ENCODE peak calls at places on chromosomes 1 and 21, in six cellular contexts. One of them, this sample, is unnamed.

GRCh38 chr1:152566681-152567080 is at the start of gene LCE3E:
- DNase-seq in esophagus muscularis mucosa: no peak
- DNase-seq in CD8-positive, alpha-beta T cell: no peak
- DNase-seq in foreskin keratinocyte: peak
- DNase-seq in A549: no peak
- DNase-seq in tibial nerve: no peak
- DNase-seq in this sample: no peak

GRCh38 chr1:164611754-164612642 is 53.0 kb downstream of the PBX1 start:
- DNase-seq in esophagus muscularis mucosa: no peak
- DNase-seq in CD8-positive, alpha-beta T cell: no peak
- DNase-seq in foreskin keratinocyte: peak
- DNase-seq in A549: peak
- DNase-seq in tibial nerve: no peak
- DNase-seq in this sample: no peak

GRCh38 chr1:243433737-243434370 is 178.0 kb downstream of the SDCCAG8 start:
- DNase-seq in esophagus muscularis mucosa: no peak
- DNase-seq in CD8-positive, alpha-beta T cell: no peak
- DNase-seq in foreskin keratinocyte: no peak
- DNase-seq in A549: no peak
- DNase-seq in tibial nerve: no peak
- DNase-seq in this sample: no peak

GRCh38 chr1:29635501-29636263 is 399.4 kb downstream of the PTPRU start:
- DNase-seq in esophagus muscularis mucosa: no peak
- DNase-seq in CD8-positive, alpha-beta T cell: no peak
- DNase-seq in foreskin keratinocyte: no peak
- DNase-seq in A549: no peak
- DNase-seq in tibial nerve: no peak
- DNase-seq in this sample: no peak

GRCh38 chr21:40623550-40623949 is 223.4 kb downstream of the DSCAM start:
- DNase-seq in esophagus muscularis mucosa: no peak
- DNase-seq in CD8-positive, alpha-beta T cell: no peak
- DNase-seq in foreskin keratinocyte: no peak
- DNase-seq in A549: no peak
- DNase-seq in tibial nerve: no peak
- DNase-seq in this sample: no peak

GRCh38 chr1:246827396-246827795 is 103.2 kb downstream of the SCCPDH start:
- DNase-seq in esophagus muscularis mucosa: no peak
- DNase-seq in CD8-positive, alpha-beta T cell: no peak
- DNase-seq in foreskin keratinocyte: peak
- DNase-seq in A549: no peak
- DNase-seq in tibial nerve: no peak
- DNase-seq in this sample: no peak

GRCh38 chr1:110674337-110675059 is at the start of gene KCNA3:
- DNase-seq in esophagus muscularis mucosa: no peak
- DNase-seq in CD8-positive, alpha-beta T cell: peak
- DNase-seq in foreskin keratinocyte: no peak
- DNase-seq in A549: no peak
- DNase-seq in tibial nerve: no peak
- DNase-seq in this sample: peak

GRCh38 chr1:36966242-36966641 is 68.1 kb downstream of the GRIK3 start:
- DNase-seq in esophagus muscularis mucosa: no peak
- DNase-seq in CD8-positive, alpha-beta T cell: no peak
- DNase-seq in foreskin keratinocyte: no peak
- DNase-seq in A549: no peak
- DNase-seq in tibial nerve: no peak
- DNase-seq in this sample: no peak

GRCh38 chr1:183024352-183025337 is 1.4 kb downstream of the LAMC1 start:
- DNase-seq in esophagus muscularis mucosa: no peak
- DNase-seq in CD8-positive, alpha-beta T cell: no peak
- DNase-seq in foreskin keratinocyte: no peak
- DNase-seq in A549: no peak
- DNase-seq in tibial nerve: no peak
- DNase-seq in this sample: no peak

GRCh38 chr21:38927776-38928175 is 122.0 kb downstream of the ETS2 start:
- DNase-seq in esophagus muscularis mucosa: no peak
- DNase-seq in CD8-positive, alpha-beta T cell: no peak
- DNase-seq in foreskin keratinocyte: no peak
- DNase-seq in A549: no peak
- DNase-seq in tibial nerve: no peak
- DNase-seq in this sample: no peak

GRCh38 chr21:25565272-25566199 is 41.7 kb downstream of the MRPL39 start:
- DNase-seq in esophagus muscularis mucosa: no peak
- DNase-seq in CD8-positive, alpha-beta T cell: no peak
- DNase-seq in foreskin keratinocyte: no peak
- DNase-seq in A549: no peak
- DNase-seq in tibial nerve: no peak
- DNase-seq in this sample: no peak

GRCh38 chr1:50106095-50106761 is 2.5 kb upstream of the ELAVL4 start:
- DNase-seq in esophagus muscularis mucosa: peak
- DNase-seq in CD8-positive, alpha-beta T cell: no peak
- DNase-seq in foreskin keratinocyte: no peak
- DNase-seq in A549: no peak
- DNase-seq in tibial nerve: no peak
- DNase-seq in this sample: no peak

GRCh38 chr1:115302390-115302961 is 35.6 kb downstream of the NGF start:
- DNase-seq in esophagus muscularis mucosa: no peak
- DNase-seq in CD8-positive, alpha-beta T cell: no peak
- DNase-seq in foreskin keratinocyte: peak
- DNase-seq in A549: no peak
- DNase-seq in tibial nerve: peak
- DNase-seq in this sample: no peak

GRCh38 chr1:184947497-184948256 is 26.6 kb downstream of the NIBAN1 start:
- DNase-seq in esophagus muscularis mucosa: peak
- DNase-seq in CD8-positive, alpha-beta T cell: no peak
- DNase-seq in foreskin keratinocyte: no peak
- DNase-seq in A549: no peak
- DNase-seq in tibial nerve: no peak
- DNase-seq in this sample: no peak

GRCh38 chr1:61711969-61712368 is 13.0 kb downstream of the TM2D1 start:
- DNase-seq in esophagus muscularis mucosa: no peak
- DNase-seq in CD8-positive, alpha-beta T cell: no peak
- DNase-seq in foreskin keratinocyte: no peak
- DNase-seq in A549: no peak
- DNase-seq in tibial nerve: no peak
- DNase-seq in this sample: no peak

GRCh38 chr1:59242345-59242744 is 54.5 kb upstream of the FGGY start:
- DNase-seq in esophagus muscularis mucosa: no peak
- DNase-seq in CD8-positive, alpha-beta T cell: no peak
- DNase-seq in foreskin keratinocyte: no peak
- DNase-seq in A549: no peak
- DNase-seq in tibial nerve: no peak
- DNase-seq in this sample: no peak

GRCh38 chr1:190126728-190127127 is 350.9 kb downstream of the BRINP3 start:
- DNase-seq in esophagus muscularis mucosa: no peak
- DNase-seq in CD8-positive, alpha-beta T cell: no peak
- DNase-seq in foreskin keratinocyte: no peak
- DNase-seq in A549: no peak
- DNase-seq in tibial nerve: no peak
- DNase-seq in this sample: no peak

GRCh38 chr1:205077934-205078311 is 6.3 kb downstream of the TMEM81 start:
- DNase-seq in esophagus muscularis mucosa: no peak
- DNase-seq in CD8-positive, alpha-beta T cell: no peak
- DNase-seq in foreskin keratinocyte: no peak
- DNase-seq in A549: no peak
- DNase-seq in tibial nerve: no peak
- DNase-seq in this sample: no peak

GRCh38 chr1:218624051-218624450 is 278.9 kb downstream of the TGFB2 start:
- DNase-seq in esophagus muscularis mucosa: no peak
- DNase-seq in CD8-positive, alpha-beta T cell: no peak
- DNase-seq in foreskin keratinocyte: no peak
- DNase-seq in A549: no peak
- DNase-seq in tibial nerve: no peak
- DNase-seq in this sample: no peak

GRCh38 chr1:101081496-101082282 is 56.1 kb upstream of the DPH5 start:
- DNase-seq in esophagus muscularis mucosa: no peak
- DNase-seq in CD8-positive, alpha-beta T cell: peak
- DNase-seq in foreskin keratinocyte: no peak
- DNase-seq in A549: no peak
- DNase-seq in tibial nerve: no peak
- DNase-seq in this sample: peak

GRCh38 chr1:36861380-36861779 is 172.9 kb downstream of the GRIK3 start:
- DNase-seq in esophagus muscularis mucosa: no peak
- DNase-seq in CD8-positive, alpha-beta T cell: no peak
- DNase-seq in foreskin keratinocyte: no peak
- DNase-seq in A549: no peak
- DNase-seq in tibial nerve: no peak
- DNase-seq in this sample: no peak

GRCh38 chr21:43012596-43012995 is 38.2 kb downstream of the PKNOX1 start:
- DNase-seq in esophagus muscularis mucosa: no peak
- DNase-seq in CD8-positive, alpha-beta T cell: no peak
- DNase-seq in foreskin keratinocyte: peak
- DNase-seq in A549: no peak
- DNase-seq in tibial nerve: no peak
- DNase-seq in this sample: no peak

GRCh38 chr21:35810431-35810970 is 249.8 kb downstream of the SETD4 start:
- DNase-seq in esophagus muscularis mucosa: no peak
- DNase-seq in CD8-positive, alpha-beta T cell: no peak
- DNase-seq in foreskin keratinocyte: no peak
- DNase-seq in A549: no peak
- DNase-seq in tibial nerve: no peak
- DNase-seq in this sample: no peak

GRCh38 chr1:190320952-190321351 is 156.7 kb downstream of the BRINP3 start:
- DNase-seq in esophagus muscularis mucosa: no peak
- DNase-seq in CD8-positive, alpha-beta T cell: no peak
- DNase-seq in foreskin keratinocyte: no peak
- DNase-seq in A549: peak
- DNase-seq in tibial nerve: no peak
- DNase-seq in this sample: no peak

GRCh38 chr1:152112101-152112884 is 3.0 kb downstream of the TCHH start:
- DNase-seq in esophagus muscularis mucosa: no peak
- DNase-seq in CD8-positive, alpha-beta T cell: no peak
- DNase-seq in foreskin keratinocyte: no peak
- DNase-seq in A549: peak
- DNase-seq in tibial nerve: no peak
- DNase-seq in this sample: no peak

GRCh38 chr1:31598980-31599379 is 18.5 kb upstream of the HCRTR1 start:
- DNase-seq in esophagus muscularis mucosa: no peak
- DNase-seq in CD8-positive, alpha-beta T cell: no peak
- DNase-seq in foreskin keratinocyte: no peak
- DNase-seq in A549: no peak
- DNase-seq in tibial nerve: no peak
- DNase-seq in this sample: no peak

GRCh38 chr1:33169290-33170055 is 12.4 kb downstream of the TRIM62 start:
- DNase-seq in esophagus muscularis mucosa: no peak
- DNase-seq in CD8-positive, alpha-beta T cell: no peak
- DNase-seq in foreskin keratinocyte: no peak
- DNase-seq in A549: no peak
- DNase-seq in tibial nerve: no peak
- DNase-seq in this sample: no peak

GRCh38 chr1:207797229-207797973 is 45.5 kb downstream of the CD46 start:
- DNase-seq in esophagus muscularis mucosa: no peak
- DNase-seq in CD8-positive, alpha-beta T cell: peak
- DNase-seq in foreskin keratinocyte: peak
- DNase-seq in A549: peak
- DNase-seq in tibial nerve: peak
- DNase-seq in this sample: peak

GRCh38 chr1:3170566-3171453 is 101.8 kb downstream of the PRDM16 start:
- DNase-seq in esophagus muscularis mucosa: no peak
- DNase-seq in CD8-positive, alpha-beta T cell: no peak
- DNase-seq in foreskin keratinocyte: no peak
- DNase-seq in A549: no peak
- DNase-seq in tibial nerve: peak
- DNase-seq in this sample: no peak

GRCh38 chr1:80836505-80836904 is 964.2 kb upstream of the ADGRL2 start:
- DNase-seq in esophagus muscularis mucosa: no peak
- DNase-seq in CD8-positive, alpha-beta T cell: no peak
- DNase-seq in foreskin keratinocyte: no peak
- DNase-seq in A549: no peak
- DNase-seq in tibial nerve: no peak
- DNase-seq in this sample: no peak

DNA sequence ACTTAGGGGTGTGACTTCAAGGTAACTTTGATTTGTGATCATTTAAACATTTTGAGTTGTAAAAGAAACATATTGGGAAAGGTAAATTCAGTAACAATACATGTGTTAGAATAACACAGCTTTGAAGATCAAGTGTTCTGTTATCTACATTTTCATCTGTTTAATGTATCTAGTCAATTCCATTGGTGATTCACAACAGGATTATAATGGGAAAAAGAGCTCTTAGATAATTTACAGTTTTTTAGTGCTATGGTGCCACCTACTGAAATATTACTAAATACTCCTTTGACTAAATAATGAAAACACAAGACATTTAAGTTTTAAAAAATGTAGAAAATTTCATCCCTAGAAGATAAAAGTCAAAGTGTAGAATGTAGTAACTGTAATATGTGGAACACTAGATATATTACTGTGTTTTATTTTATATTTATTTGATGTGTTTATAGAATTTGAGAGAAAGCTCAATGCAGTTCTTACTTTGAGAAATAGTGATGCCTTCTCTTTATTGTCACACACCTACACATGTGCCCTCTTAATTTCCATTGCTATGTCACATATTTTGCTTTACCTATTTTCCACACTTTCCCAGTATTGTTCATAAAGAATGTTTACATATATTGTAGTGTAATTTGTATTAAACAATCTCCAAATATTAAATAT is 47.4 kb downstream of the PTPRC start:
- DNase-seq in esophagus muscularis mucosa: no peak
- DNase-seq in CD8-positive, alpha-beta T cell: no peak
- DNase-seq in foreskin keratinocyte: no peak
- DNase-seq in A549: peak
- DNase-seq in tibial nerve: no peak
- DNase-seq in this sample: no peak
- TF ChIP-seq CTCF in esophagus muscularis mucosa: no peak
- TF ChIP-seq CTCF in CD8-positive, alpha-beta T cell: peak
- TF ChIP-seq CTCF in foreskin keratinocyte: peak
- TF ChIP-seq CTCF in A549: peak
- TF ChIP-seq CTCF in tibial nerve: peak
- TF ChIP-seq CTCF in this sample: peak

DNA sequence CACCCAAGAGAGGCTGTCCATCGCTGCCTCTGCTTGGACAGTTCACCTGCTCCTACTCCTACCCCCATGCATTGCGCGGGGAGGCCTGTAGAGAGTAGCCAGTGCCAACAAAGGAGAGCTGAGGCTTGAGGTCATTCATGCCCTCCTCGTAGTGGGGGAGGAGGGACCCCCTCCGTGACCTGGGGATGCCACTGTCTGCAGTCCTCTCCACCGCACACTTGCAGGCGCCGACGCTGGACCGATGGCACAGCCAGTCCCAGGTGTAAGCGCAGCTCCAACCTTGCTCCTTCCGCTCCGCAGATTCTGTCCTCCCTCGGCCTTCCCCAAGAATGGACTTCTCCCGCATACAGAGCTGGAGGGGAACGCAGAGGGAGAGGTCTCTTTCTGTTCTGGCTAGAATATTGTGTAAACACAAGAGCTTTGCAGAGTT is 672 bp upstream of the PHLDA3 start:
- DNase-seq in esophagus muscularis mucosa: no peak
- DNase-seq in CD8-positive, alpha-beta T cell: no peak
- DNase-seq in foreskin keratinocyte: no peak
- DNase-seq in A549: no peak
- DNase-seq in tibial nerve: no peak
- DNase-seq in this sample: no peak
- TF ChIP-seq CTCF in esophagus muscularis mucosa: no peak
- TF ChIP-seq CTCF in CD8-positive, alpha-beta T cell: no peak
- TF ChIP-seq CTCF in foreskin keratinocyte: no peak
- TF ChIP-seq CTCF in A549: no peak
- TF ChIP-seq CTCF in tibial nerve: no peak
- TF ChIP-seq CTCF in this sample: no peak

GRCh38 chr1:85463666-85464496 is 1.1 kb downstream of the DDAH1 start:
- DNase-seq in esophagus muscularis mucosa: no peak
- DNase-seq in CD8-positive, alpha-beta T cell: no peak
- DNase-seq in foreskin keratinocyte: no peak
- DNase-seq in A549: no peak
- DNase-seq in tibial nerve: no peak
- DNase-seq in this sample: no peak
- TF ChIP-seq CTCF in esophagus muscularis mucosa: no peak
- TF ChIP-seq CTCF in CD8-positive, alpha-beta T cell: no peak
- TF ChIP-seq CTCF in foreskin keratinocyte: no peak
- TF ChIP-seq CTCF in A549: no peak
- TF ChIP-seq CTCF in tibial nerve: no peak
- TF ChIP-seq CTCF in this sample: no peak

GRCh38 chr1:178189814-178190213 is 95.9 kb downstream of the RASAL2 start:
- DNase-seq in esophagus muscularis mucosa: no peak
- DNase-seq in CD8-positive, alpha-beta T cell: no peak
- DNase-seq in foreskin keratinocyte: no peak
- DNase-seq in A549: peak
- DNase-seq in tibial nerve: peak
- DNase-seq in this sample: peak
- TF ChIP-seq CTCF in esophagus muscularis mucosa: no peak
- TF ChIP-seq CTCF in CD8-positive, alpha-beta T cell: no peak
- TF ChIP-seq CTCF in foreskin keratinocyte: peak
- TF ChIP-seq CTCF in A549: peak
- TF ChIP-seq CTCF in tibial nerve: peak
- TF ChIP-seq CTCF in this sample: peak